ENCODE peak calls at places on chromosomes 7 and 10, in six cellular contexts. K is cardiac muscle cell; S is transverse colon; B is hepatocyte; D is CD8-positive, alpha-beta T cell; E is heart left ventricle. L is an unnamed sample.

GRCh38 chr10:44460499-44460898 is 75.6 kb upstream of the CXCL12 start:
- DNase-seq in K (no peak), S (no peak), B (no peak), D (no peak), E (no peak), L (no peak)

GRCh38 chr7:78020131-78020873 is 221.7 kb downstream of the PHTF2 start:
- DNase-seq in K (peak; percentile 65), S (peak; percentile 63), B (peak; percentile 85), D (no peak), E (peak; percentile 41), L (peak; percentile 79)

GRCh38 chr7:113622796-113623195 is 296.0 kb downstream of the PPP1R3A start:
- DNase-seq in K (no peak), S (no peak), B (no peak), D (no peak), E (no peak), L (no peak)

GRCh38 chr7:3112499-3113134 is 69.0 kb upstream of the CARD11 start:
- DNase-seq in K (no peak), S (no peak), B (no peak), D (no peak), E (no peak), L (no peak)

GRCh38 chr7:140982508-140982907 is 32.2 kb downstream of the MRPS33 start:
- DNase-seq in K (no peak), S (no peak), B (no peak), D (no peak), E (no peak), L (no peak)

GRCh38 chr10:29681700-29682444 is 47.1 kb upstream of the SVIL start:
- DNase-seq in K (no peak), S (no peak), B (no peak), D (peak; percentile 51), E (no peak), L (no peak)

GRCh38 chr10:122588381-122588780 is 27.8 kb downstream of the DMBT1 start:
- DNase-seq in K (no peak), S (no peak), B (no peak), D (no peak), E (no peak), L (no peak)

GRCh38 chr10:34219860-34220518 is 595.1 kb downstream of the PARD3 start:
- DNase-seq in K (no peak), S (no peak), B (no peak), D (no peak), E (no peak), L (no peak)

GRCh38 chr7:96088579-96088978 is 233.3 kb downstream of the SLC25A13 start:
- DNase-seq in K (no peak), S (no peak), B (no peak), D (no peak), E (no peak), L (no peak)

GRCh38 chr10:114266521-114266920 is 27.5 kb downstream of the VWA2 start:
- DNase-seq in K (no peak), S (peak; percentile 21), B (peak; percentile 34), D (no peak), E (peak; percentile 49), L (no peak)

GRCh38 chr7:116782177-116782711 is 80.1 kb upstream of the CAPZA2 start:
- DNase-seq in K (no peak), S (no peak), B (no peak), D (no peak), E (no peak), L (no peak)

GRCh38 chr10:6958254-6958653 is 378.2 kb upstream of the PRKCQ start:
- DNase-seq in K (peak; percentile 10), S (no peak), B (no peak), D (no peak), E (no peak), L (no peak)

GRCh38 chr10:129965418-129965793 is 1.3 kb upstream of the EBF3 start:
- DNase-seq in K (no peak), S (no peak), B (no peak), D (no peak), E (no peak), L (no peak)

GRCh38 chr7:130352335-130353074 is 7.9 kb downstream of the CPA5 start:
- DNase-seq in K (no peak), S (no peak), B (no peak), D (no peak), E (no peak), L (no peak)

GRCh38 chr7:25928549-25929330 is 223.3 kb upstream of the NFE2L3 start:
- DNase-seq in K (no peak), S (no peak), B (no peak), D (no peak), E (no peak), L (no peak)

GRCh38 chr7:48426966-48427555 is 255.8 kb downstream of the ABCA13 start:
- DNase-seq in K (no peak), S (peak; percentile 33), B (peak; percentile 26), D (no peak), E (no peak), L (peak; percentile 31)

GRCh38 chr7:117666019-117666418 is 186.2 kb downstream of the CFTR start:
- DNase-seq in K (no peak), S (no peak), B (no peak), D (no peak), E (no peak), L (peak; percentile 9)

GRCh38 chr7:112942981-112943380 is 143.6 kb downstream of the GPR85 start:
- DNase-seq in K (no peak), S (no peak), B (no peak), D (no peak), E (no peak), L (no peak)

GRCh38 chr10:63862860-63863259 is 341.7 kb downstream of the REEP3 start:
- DNase-seq in K (no peak), S (no peak), B (no peak), D (no peak), E (no peak), L (no peak)

GRCh38 chr10:63866747-63867140 is 345.5 kb downstream of the REEP3 start:
- DNase-seq in K (peak; percentile 38), S (no peak), B (peak; percentile 29), D (no peak), E (no peak), L (no peak)

GRCh38 chr10:63865210-63865609 is 344.0 kb downstream of the REEP3 start:
- DNase-seq in K (no peak), S (no peak), B (no peak), D (no peak), E (no peak), L (no peak)

DNA sequence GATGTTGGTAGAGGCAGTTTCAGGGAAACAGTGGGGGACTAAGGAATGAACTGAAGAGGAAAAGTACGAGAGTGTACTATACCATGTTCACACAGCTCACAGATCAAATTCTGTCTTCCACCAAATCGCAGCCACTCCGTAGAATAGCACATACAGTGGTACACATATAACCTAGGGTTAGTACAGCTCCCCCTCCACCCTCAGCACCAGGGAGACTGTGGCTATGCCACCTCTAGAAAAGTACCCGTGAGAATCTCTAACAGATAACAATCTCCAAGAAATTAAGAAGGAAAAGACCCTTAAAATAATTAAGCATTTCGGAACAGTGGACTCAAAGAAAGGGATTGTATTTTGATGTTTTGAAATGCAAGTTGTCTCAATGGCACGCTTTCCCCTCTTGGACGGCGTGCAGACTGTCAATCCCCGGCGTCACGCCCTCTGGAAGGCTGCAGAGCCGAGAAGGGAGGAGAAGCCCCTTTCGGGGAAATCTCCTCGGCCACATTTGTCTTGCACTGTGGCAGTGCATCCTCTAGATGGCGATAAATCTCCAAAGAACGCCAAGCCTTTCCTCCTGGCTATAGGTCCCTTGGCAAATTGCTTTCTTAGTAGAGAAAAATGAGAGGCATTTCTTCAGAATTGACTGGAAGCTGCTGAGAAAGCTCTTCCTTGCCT is 345.0 kb downstream of the REEP3 start:
- DNase-seq in K (peak; percentile 83), S (peak; percentile 27), B (peak; percentile 84), D (peak; percentile 7), E (peak; percentile 34), L (peak; percentile 43)
- TF ChIP-seq CTCF in K (peak; percentile 84), S (peak; percentile 73), B (peak; percentile 83), D (peak; percentile 73), E (peak; percentile 70), L (peak; percentile 74)

GRCh38 chr7:133795061-133795460 is 332.1 kb upstream of the LRGUK start:
- DNase-seq in K (no peak), S (no peak), B (no peak), D (no peak), E (no peak), L (no peak)

GRCh38 chr7:133796778-133797177 is 330.4 kb upstream of the LRGUK start:
- DNase-seq in K (no peak), S (no peak), B (no peak), D (no peak), E (no peak), L (no peak)

GRCh38 chr7:133797818-133798485 is 329.2 kb upstream of the LRGUK start:
- DNase-seq in K (no peak), S (no peak), B (no peak), D (no peak), E (no peak), L (no peak)

GRCh38 chr7:133797355-133797754 is 329.8 kb upstream of the LRGUK start:
- DNase-seq in K (no peak), S (no peak), B (no peak), D (no peak), E (no peak), L (no peak)

DNA sequence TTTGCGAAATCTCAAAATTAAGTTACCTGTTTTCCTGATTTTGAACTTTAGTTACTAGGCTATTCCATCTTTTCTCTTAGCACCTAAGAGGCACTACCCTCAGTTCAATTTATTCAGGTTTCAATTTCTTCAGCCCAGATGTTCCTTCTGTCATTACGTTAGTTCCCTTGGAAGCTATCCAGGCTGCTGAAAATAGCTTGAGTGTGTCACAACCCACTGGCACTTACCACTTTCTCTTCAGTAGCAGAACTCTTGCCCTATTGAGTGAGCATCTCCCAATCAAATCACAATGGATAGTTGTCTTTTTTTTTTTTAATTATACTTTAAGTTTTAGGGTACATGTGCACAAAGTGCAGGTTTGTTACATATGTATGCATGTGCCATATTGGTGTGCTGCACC is 332.6 kb upstream of the LRGUK start:
- DNase-seq in K (no peak), S (no peak), B (no peak), D (no peak), E (peak; percentile 27), L (no peak)
- H3K27ac ChIP-seq in K (no peak overlapping the region), S (no peak overlapping the region), B (no peak overlapping the region), D (no peak overlapping the region), E (no peak overlapping the region), L (no peak overlapping the region)

GRCh38 chr10:86732771-86733170 is 23.6 kb upstream of the BMPR1A start:
- DNase-seq in K (no peak), S (no peak), B (no peak), D (no peak), E (no peak), L (no peak)
- H3K27me3 ChIP-seq in K (no peaks in the 10 kb centered on the region), S (no peaks in the 10 kb centered on the region), B (no peaks in the 10 kb centered on the region), D (no peaks in the 10 kb centered on the region), E (no peaks in the 10 kb centered on the region), L (no peaks in the 10 kb centered on the region)

DNA sequence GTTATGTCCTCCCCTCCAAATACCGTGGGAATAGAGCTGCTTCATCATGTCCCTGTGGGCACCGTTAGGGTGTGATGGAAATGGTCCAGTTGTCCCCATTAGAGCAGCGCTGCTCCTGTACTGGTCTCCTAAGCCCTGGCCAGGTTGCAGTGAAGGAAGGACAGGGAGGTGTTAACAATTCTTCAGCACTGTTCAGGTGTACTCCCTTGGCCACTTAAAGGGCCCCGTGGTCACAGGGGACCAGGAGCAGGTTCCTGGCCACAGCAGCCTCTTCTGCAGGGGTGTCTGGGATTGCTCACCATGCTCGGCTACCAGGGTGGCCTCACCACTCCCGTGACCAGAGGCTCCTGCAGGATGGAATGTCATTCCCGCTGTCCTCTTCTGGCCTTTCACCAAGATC is 65.8 kb downstream of the MINDY4 start:
- DNase-seq in K (no peak), S (no peak), B (no peak), D (no peak), E (no peak), L (no peak)
- TF ChIP-seq CTCF in K (no peak), S (no peak), B (no peak), D (no peak), E (no peak), L (no peak)